ENCODE peak calls at places on chromosomes 3 and 15, in nine cellular contexts. P, K, A, M, X, C, S, N and B are unnamed samples. For H3K36me3, the result is how much of the 10 kb centered on the place peaks cover.

GRCh38 chr15:76799760-76800159 is 105.4 kb downstream of the SCAPER start:
- DNase-seq in C (peak), X (no peak), S (peak), P (no peak), K (peak), A (peak), N (peak), M (no peak), B (no peak)

GRCh38 chr15:32774022-32774421 is 56.2 kb downstream of the GREM1 start:
- DNase-seq in P (no peak), K (peak), N (peak), C (peak), S (peak), X (no peak), M (no peak), A (peak), B (no peak)

GRCh38 chr15:83109532-83109931 is 2.1 kb downstream of the TM6SF1 start:
- DNase-seq in S (no peak), P (no peak), K (no peak), M (no peak), X (no peak), A (no peak), C (no peak), N (no peak), B (no peak)

GRCh38 chr3:69326821-69327433 is 59.0 kb downstream of the FRMD4B start:
- DNase-seq in P (peak), A (no peak), X (no peak), N (no peak), C (no peak), M (peak), S (no peak), K (no peak), B (no peak)

GRCh38 chr15:77021803-77022381 is 27.0 kb downstream of the PSTPIP1 start:
- DNase-seq in K (peak), X (no peak), A (no peak), M (no peak), P (peak), N (no peak), S (peak), C (peak), B (no peak)

GRCh38 chr15:90839187-90840071 is 29.0 kb upstream of the FURIN start:
- DNase-seq in P (peak), K (no peak), M (no peak), S (no peak), C (peak), A (no peak), X (peak), N (peak), B (no peak)

GRCh38 chr15:43872416-43873020 is 45.7 kb downstream of the WDR76 start:
- DNase-seq in P (peak), S (peak), N (peak), A (peak), M (peak), X (peak), K (peak), C (peak), B (peak)

GRCh38 chr3:73480187-73480672 is 144.5 kb downstream of the PDZRN3 start:
- DNase-seq in S (peak), K (peak), P (no peak), A (no peak), C (no peak), N (no peak), X (no peak), M (no peak), B (no peak)

GRCh38 chr3:130582457-130583155 is 65.6 kb downstream of the COL6A6 start:
- DNase-seq in M (no peak), X (no peak), A (no peak), C (no peak), K (no peak), P (no peak), N (no peak), S (peak), B (no peak)

GRCh38 chr3:31041161-31041978 is 146.9 kb upstream of the GADL1 start:
- DNase-seq in K (peak), S (peak), A (peak), X (no peak), M (no peak), P (no peak), C (peak), N (peak), B (no peak)

GRCh38 chr3:13274874-13275332 is 145.2 kb downstream of the NUP210 start:
- DNase-seq in N (no peak), X (no peak), K (no peak), S (no peak), C (no peak), M (no peak), P (no peak), A (no peak), B (no peak)

GRCh38 chr15:37108725-37109124 is 8.4 kb upstream of the MEIS2 start:
- DNase-seq in X (no peak), K (no peak), C (no peak), P (no peak), N (no peak), A (no peak), S (no peak), M (no peak), B (no peak)
- TF ChIP-seq EZH2 in X (peak), K (no peak), C (no peak), P (no peak), N (no peak), A (no peak), S (no peak), M (no peak), B (no peak)

GRCh38 chr3:9653565-9654248 is 4.4 kb downstream of the MTMR14 start:
- DNase-seq in N (no peak), S (no peak), X (no peak), A (no peak), P (peak), C (no peak), K (no peak), M (peak), B (no peak)
- H3K36me3 ChIP-seq in N (under half), S (under half), X (under half), A (under half), P (under half), C (under half), K (under half), M (under half), B (under half)

GRCh38 chr15:88396382-88396781 is 70.8 kb downstream of the MRPL46 start:
- DNase-seq in S (no peak), N (no peak), M (no peak), K (no peak), X (peak), P (no peak), A (no peak), C (no peak), B (no peak)
- TF ChIP-seq EZH2 in S (no peak), N (no peak), M (no peak), K (no peak), X (no peak), P (no peak), A (no peak), C (no peak), B (no peak)

GRCh38 chr3:126024049-126024854 is 55.3 kb downstream of the ROPN1B start:
- DNase-seq in P (no peak), X (no peak), S (no peak), A (no peak), C (no peak), M (no peak), K (no peak), N (no peak), B (no peak)
- H3K36me3 ChIP-seq in P (under half), X (under half), S (under half), A (under half), C (under half), M (under half), K (under half), N (under half), B (under half)

GRCh38 chr15:100918034-100918689 is 995 bp upstream of the LRRK1 start:
- DNase-seq in M (no peak), P (peak), C (peak), K (peak), N (peak), S (peak), A (peak), X (peak), B (no peak)

GRCh38 chr15:100918690-100919480 is at the start of gene LRRK1:
- DNase-seq in K (peak), N (peak), M (no peak), A (peak), X (peak), C (peak), S (peak), P (peak), B (no peak)

GRCh38 chr15:100922192-100923040 is 3.3 kb downstream of the LRRK1 start:
- DNase-seq in M (no peak), K (no peak), P (peak), N (no peak), C (no peak), A (no peak), S (no peak), X (no peak), B (no peak)

GRCh38 chr15:100920516-100921135 is 1.5 kb downstream of the LRRK1 start:
- DNase-seq in N (no peak), S (no peak), K (no peak), A (no peak), X (peak), M (no peak), P (no peak), C (no peak), B (no peak)

GRCh38 chr15:100919481-100920405 is 586 bp downstream of the LRRK1 start:
- DNase-seq in K (peak), S (peak), C (peak), N (peak), X (peak), M (no peak), A (no peak), P (peak), B (no peak)
- TF ChIP-seq EZH2 in K (no peak), S (no peak), C (peak), N (no peak), X (peak), M (no peak), A (no peak), P (no peak), B (no peak)